ENCODE peak calls at places on chromosomes 11 and 22, in five cellular contexts. P, F, U, W and E are unnamed samples.

GRCh38 chr11:118170892-118171273 is 5.6 kb downstream of the SCN2B start:
- DNase-seq in P (no peak), F (no peak), U (no peak), W (no peak), E (no peak)

GRCh38 chr11:6402561-6402981 is 12.3 kb downstream of the SMPD1 start:
- DNase-seq in P (peak), F (peak), U (peak), W (peak), E (peak)

GRCh38 chr11:117724104-117724503 is 72.9 kb downstream of the DSCAML1 start:
- DNase-seq in P (no peak), F (no peak), U (no peak), W (no peak), E (no peak)

GRCh38 chr11:3095712-3096361 is 38.6 kb upstream of the CARS1 start:
- DNase-seq in P (no peak), F (peak), U (peak), W (no peak), E (no peak)

GRCh38 chr11:87879118-87879517 is 296.1 kb downstream of the RAB38 start:
- DNase-seq in P (no peak), F (no peak), U (peak), W (no peak), E (no peak)

GRCh38 chr11:47724041-47724729 is 9.0 kb upstream of the AGBL2 start:
- DNase-seq in P (no peak), F (no peak), U (peak), W (no peak), E (no peak)

GRCh38 chr11:34659096-34659733 is 38.3 kb downstream of the EHF start:
- DNase-seq in P (no peak), F (no peak), U (no peak), W (no peak), E (no peak)

GRCh38 chr22:30196141-30196866 is 50.3 kb downstream of the LIF start:
- DNase-seq in P (no peak), F (peak), U (peak), W (no peak), E (peak)

GRCh38 chr22:30078320-30079311 is 1.6 kb upstream of the HORMAD2 start:
- DNase-seq in P (no peak), F (no peak), U (no peak), W (no peak), E (no peak)

GRCh38 chr11:57647368-57647767 is 2.3 kb downstream of the YPEL4 start:
- DNase-seq in P (no peak), F (peak), U (no peak), W (no peak), E (no peak)

GRCh38 chr11:134164490-134165370 is 59.0 kb downstream of the NCAPD3 start:
- DNase-seq in P (no peak), F (no peak), U (no peak), W (no peak), E (no peak)

GRCh38 chr22:39664485-39665200 is 94.1 kb downstream of the CACNA1I start:
- DNase-seq in P (no peak), F (peak), U (no peak), W (no peak), E (no peak)

GRCh38 chr22:27990879-27991278 is 71.8 kb upstream of the PITPNB start:
- DNase-seq in P (peak), F (peak), U (peak), W (no peak), E (no peak)

GRCh38 chr11:32487270-32487669 is 51.9 kb upstream of the WT1 start:
- DNase-seq in P (no peak), F (no peak), U (peak), W (no peak), E (no peak)

GRCh38 chr22:31055322-31056159 is 25.6 kb upstream of the SMTN start:
- DNase-seq in P (no peak), F (peak), U (peak), W (no peak), E (no peak)

GRCh38 chr11:2553198-2553597 is 108.4 kb downstream of the KCNQ1 start:
- DNase-seq in P (no peak), F (no peak), U (no peak), W (no peak), E (no peak)

GRCh38 chr11:67267188-67268035 is 1.1 kb downstream of the GRK2 start:
- DNase-seq in P (no peak), F (no peak), U (peak), W (no peak), E (no peak)

GRCh38 chr11:119152604-119153003 is 3.8 kb downstream of the ABCG4 start:
- DNase-seq in P (no peak), F (no peak), U (no peak), W (no peak), E (no peak)

GRCh38 chr11:66971483-66971882 is 3.6 kb upstream of the C11orf86 start:
- DNase-seq in P (no peak), F (no peak), U (peak), W (no peak), E (no peak)

GRCh38 chr11:1625541-1625940 is 3.6 kb upstream of the KRTAP5-4 start:
- DNase-seq in P (no peak), F (no peak), U (no peak), W (no peak), E (no peak)

GRCh38 chr11:2462986-2463765 is 18.4 kb downstream of the KCNQ1 start:
- DNase-seq in P (no peak), F (peak), U (no peak), W (no peak), E (no peak)

GRCh38 chr11:134069426-134069921 is 602 bp downstream of the JAM3 start:
- DNase-seq in P (no peak), F (peak), U (peak), W (no peak), E (no peak)

GRCh38 chr22:29031236-29031982 is 30.2 kb downstream of the C22orf31 start:
- DNase-seq in P (no peak), F (peak), U (peak), W (no peak), E (no peak)

GRCh38 chr22:45804986-45805325 is 133.3 kb downstream of the ATXN10 start:
- DNase-seq in P (no peak), F (peak), U (peak), W (no peak), E (no peak)

GRCh38 chr11:65204646-65205601 is 23.2 kb downstream of the CAPN1 start:
- DNase-seq in P (peak), F (peak), U (peak), W (no peak), E (peak)